ENCODE peak calls at places on chromosomes 12 and 14, in six cellular contexts. B is GM23338, D is neural progenitor cell, K is GM12878, M is H1, X is HepG2. H is an unnamed sample. For H3K4me1, the result is how much of the 10 kb centered on the place peaks cover.

GRCh38 chr14:34538871-34539406 is 562 bp downstream of the EAPP start:
- DNase-seq in K (no peak), X (no peak), B (no peak), M (no peak), D (no peak), H (no peak)

GRCh38 chr14:85907536-85907935 is 377.6 kb downstream of the FLRT2 start:
- DNase-seq in B (peak), M (no peak), K (no peak), X (no peak), D (peak), H (no peak)

GRCh38 chr12:46269429-46270241 is 792 bp upstream of the SLC38A1 start:
- DNase-seq in K (no peak), D (peak), X (no peak), B (peak), M (no peak), H (no peak)

GRCh38 chr14:56754966-56755365 is 55.3 kb downstream of the OTX2 start:
- DNase-seq in M (no peak), K (no peak), B (no peak), D (no peak), X (no peak), H (no peak)

GRCh38 chr12:46893429-46893828 is 67.6 kb upstream of the SLC38A4 start:
- DNase-seq in D (no peak), K (no peak), M (no peak), X (no peak), B (no peak), H (no peak)

GRCh38 chr14:29419736-29420135 is 507.9 kb downstream of the PRKD1 start:
- DNase-seq in X (no peak), B (no peak), K (no peak), M (no peak), D (no peak), H (no peak)

GRCh38 chr14:52950410-52950897 is 396 bp downstream of the FERMT2 start:
- DNase-seq in X (peak), K (no peak), D (peak), B (peak), M (no peak), H (no peak)

GRCh38 chr12:55582066-55582465 is 9.8 kb downstream of the OR2AP1 start:
- DNase-seq in B (no peak), K (no peak), D (no peak), X (no peak), M (no peak), H (no peak)

GRCh38 chr12:24875014-24875413 is 73.9 kb downstream of the BCAT1 start:
- DNase-seq in X (no peak), M (no peak), D (no peak), B (no peak), K (no peak), H (no peak)

GRCh38 chr12:50211392-50212070 is 44.4 kb upstream of the CERS5 start:
- DNase-seq in X (no peak), D (no peak), K (no peak), B (no peak), M (no peak), H (no peak)

GRCh38 chr14:23568600-23569310 is 1.2 kb upstream of the AP1G2 start:
- DNase-seq in D (peak), B (peak), M (no peak), X (peak), K (no peak), H (no peak)

GRCh38 chr14:44778562-44778961 is 183.2 kb downstream of the KLHL28 start:
- DNase-seq in K (no peak), D (peak), X (no peak), M (no peak), B (peak), H (no peak)

GRCh38 chr12:29086325-29087271 is 62.5 kb upstream of the FAR2 start:
- DNase-seq in D (no peak), X (no peak), B (no peak), K (no peak), M (no peak), H (no peak)

GRCh38 chr12:989751-990278 is 1.2 kb upstream of the ERC1 start:
- DNase-seq in D (peak), K (no peak), X (peak), M (no peak), B (no peak), H (no peak)

DNA sequence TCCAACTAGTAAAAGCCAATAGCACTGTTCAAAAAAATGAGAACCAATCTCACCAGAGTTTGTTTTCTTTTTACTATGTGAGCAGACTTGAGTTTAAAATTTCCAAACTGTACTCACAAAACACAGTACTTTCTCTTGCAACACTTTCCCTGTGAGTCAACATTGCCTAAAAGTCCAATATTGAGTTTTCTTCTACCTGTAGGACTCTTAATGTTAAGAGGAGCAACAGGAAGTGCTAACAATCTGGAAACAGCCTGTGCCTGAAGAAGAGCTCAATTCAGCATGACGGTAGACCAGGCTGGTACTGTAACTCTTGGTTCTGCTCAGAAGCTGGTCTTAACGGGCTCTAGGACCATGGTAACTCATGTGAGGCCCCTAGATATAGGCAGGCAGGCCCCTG is 144.3 kb downstream of the MED13L start:
- DNase-seq in M (no peak), D (no peak), B (no peak), K (no peak), X (peak), H (no peak)
- H3K4me1 ChIP-seq in M (under half), D (under half), B (under half), K (under half), X (half or more), H (under half)

GRCh38 chr12:131827961-131828534 is at the start of gene MMP17:
- DNase-seq in B (peak), X (no peak), K (no peak), D (peak), M (no peak), H (no peak)
- TF ChIP-seq EZH2 in B (no peak), X (no peak), K (no peak), D (no peak), M (no peak), H (no peak)

GRCh38 chr12:109174468-109174867 is 58.1 kb downstream of the ACACB start:
- DNase-seq in X (no peak), M (no peak), B (no peak), D (no peak), K (no peak), H (no peak)

GRCh38 chr12:109182041-109182839 is 65.9 kb downstream of the ACACB start:
- DNase-seq in X (no peak), B (no peak), D (no peak), K (no peak), M (no peak), H (no peak)

GRCh38 chr12:109179927-109180326 is 63.5 kb downstream of the ACACB start:
- DNase-seq in D (no peak), K (no peak), X (no peak), M (no peak), B (no peak), H (no peak)

GRCh38 chr12:109173443-109174240 is 57.3 kb downstream of the ACACB start:
- DNase-seq in D (no peak), K (no peak), B (no peak), X (no peak), M (no peak), H (no peak)

GRCh38 chr12:109178532-109178931 is 62.1 kb downstream of the ACACB start:
- DNase-seq in B (peak), X (no peak), M (no peak), D (no peak), K (no peak), H (no peak)
- H3K4me1 ChIP-seq in B (under half), X (under half), M (under half), D (under half), K (under half), H (under half)

DNA sequence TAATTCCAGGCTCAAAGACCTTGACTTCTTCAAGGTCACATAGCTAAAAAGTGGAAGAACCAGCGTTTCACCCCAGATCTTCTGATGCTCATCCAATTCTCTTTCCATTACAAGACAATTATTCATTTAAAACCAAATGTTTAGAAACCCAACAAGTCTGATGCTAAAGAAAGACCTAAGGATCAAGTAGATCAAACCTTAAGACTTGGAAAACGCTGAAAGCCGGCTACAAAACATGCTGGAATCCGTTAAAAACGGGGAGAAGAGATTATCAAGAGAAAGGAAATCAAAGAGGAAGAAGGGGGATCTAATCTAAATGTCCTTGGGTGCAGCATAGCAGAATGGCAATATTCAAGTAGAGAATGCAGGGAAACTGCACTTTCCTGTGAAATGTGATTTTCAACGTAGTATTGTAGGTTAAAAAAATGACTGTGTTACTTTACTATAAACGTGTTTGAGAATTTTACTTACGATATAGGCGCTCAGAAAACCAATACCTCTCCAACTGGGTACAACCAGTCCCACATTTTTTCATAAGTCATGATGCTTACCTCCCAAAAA is 1.3 kb downstream of the PPP1R13B start:
- DNase-seq in M (no peak), K (no peak), D (no peak), B (no peak), X (no peak), H (no peak)
- TF ChIP-seq EZH2 in M (peak), K (no peak), D (peak), B (peak), X (no peak), H (no peak)

GRCh38 chr12:57240069-57240921 is 10.7 kb downstream of the STAC3 start:
- DNase-seq in X (no peak), K (no peak), B (peak), M (no peak), D (peak), H (no peak)

GRCh38 chr12:57239587-57240068 is 10.1 kb downstream of the SHMT2 start:
- DNase-seq in X (no peak), B (peak), D (no peak), M (no peak), K (no peak), H (no peak)

GRCh38 chr12:57237952-57238853 is 8.7 kb downstream of the SHMT2 start:
- DNase-seq in D (peak), X (no peak), B (peak), M (no peak), K (no peak), H (no peak)

GRCh38 chr12:57237653-57237951 is 8.1 kb downstream of the SHMT2 start:
- DNase-seq in M (no peak), K (no peak), D (no peak), B (peak), X (no peak), H (no peak)

DNA sequence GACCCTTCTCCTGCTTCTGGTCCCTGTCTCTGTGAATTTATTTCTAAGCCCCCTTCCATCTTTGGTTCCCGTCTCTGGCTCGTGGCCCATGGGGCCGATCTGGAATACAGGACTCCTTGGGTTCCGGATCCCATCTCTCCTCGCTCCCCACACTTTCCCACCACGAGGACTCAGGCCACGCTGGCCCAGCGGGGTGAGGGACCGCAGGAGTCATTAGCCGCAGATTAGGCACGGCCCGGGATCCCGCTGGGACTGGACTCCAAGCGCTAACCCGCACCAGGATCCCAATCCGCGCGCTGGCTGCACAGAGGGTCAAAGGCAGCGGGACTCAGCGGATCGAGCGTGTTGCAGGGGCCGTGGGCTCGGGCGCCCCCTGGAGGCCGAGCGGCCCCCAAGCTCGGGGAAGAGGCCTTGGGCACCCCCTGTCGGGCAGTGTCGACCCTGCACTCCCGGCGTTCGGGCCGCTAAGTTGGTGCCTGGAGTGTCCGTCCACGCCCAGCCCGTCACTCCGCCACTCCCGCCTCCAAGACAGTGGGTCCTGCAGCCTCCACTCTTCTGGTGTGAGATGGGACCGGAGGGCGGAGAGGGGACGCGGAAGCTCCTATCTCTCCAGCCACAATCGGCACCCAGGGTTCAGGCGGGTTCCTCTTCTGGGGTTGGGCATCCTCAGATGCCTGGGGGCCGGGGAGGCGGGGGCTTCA is 9.5 kb downstream of the SHMT2 start:
- DNase-seq in B (peak), K (no peak), M (no peak), X (peak), D (peak), H (no peak)
- H3K4me1 ChIP-seq in B (half or more), K (under half), M (half or more), X (half or more), D (half or more), H (half or more)

DNA sequence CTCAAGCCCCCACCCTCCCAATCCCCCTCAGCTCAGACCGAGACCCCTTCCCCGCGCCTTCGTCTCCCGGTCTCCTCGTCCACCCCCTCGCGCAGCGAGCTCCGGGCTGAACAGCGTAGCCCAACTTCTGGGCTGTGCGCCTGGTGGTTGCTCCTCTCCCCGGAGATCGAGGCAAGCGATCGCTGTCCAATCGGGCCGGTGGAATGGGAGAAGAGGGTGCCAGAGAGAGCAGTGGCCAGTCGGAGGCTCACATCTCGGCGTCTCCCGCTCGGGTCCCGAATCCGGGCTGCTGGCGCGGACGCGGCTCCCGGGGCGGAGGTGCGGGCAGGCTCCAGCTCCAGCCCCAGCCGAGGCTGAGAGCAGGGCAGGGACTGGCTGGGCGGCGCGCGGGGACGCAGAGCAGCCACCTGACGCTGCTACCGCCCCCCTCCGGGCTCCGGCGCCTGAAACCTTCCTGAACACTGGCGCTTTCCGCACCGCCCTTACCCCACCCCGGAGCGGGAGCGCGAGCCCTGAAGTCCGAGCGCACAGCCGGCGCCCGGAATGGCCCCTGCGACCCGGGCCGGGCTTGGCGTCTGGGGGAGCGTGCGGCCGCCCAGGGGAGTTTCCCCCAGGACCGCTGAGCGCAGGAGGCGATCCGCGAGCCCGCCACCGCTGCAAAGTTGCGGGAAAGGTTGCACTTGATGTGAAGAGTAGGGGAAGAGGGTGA is 508 bp upstream of the KCNH5 start:
- DNase-seq in B (peak), K (no peak), M (peak), X (peak), D (peak), H (no peak)
- TF ChIP-seq EZH2 in B (no peak), K (no peak), M (peak), X (no peak), D (peak), H (peak)

DNA sequence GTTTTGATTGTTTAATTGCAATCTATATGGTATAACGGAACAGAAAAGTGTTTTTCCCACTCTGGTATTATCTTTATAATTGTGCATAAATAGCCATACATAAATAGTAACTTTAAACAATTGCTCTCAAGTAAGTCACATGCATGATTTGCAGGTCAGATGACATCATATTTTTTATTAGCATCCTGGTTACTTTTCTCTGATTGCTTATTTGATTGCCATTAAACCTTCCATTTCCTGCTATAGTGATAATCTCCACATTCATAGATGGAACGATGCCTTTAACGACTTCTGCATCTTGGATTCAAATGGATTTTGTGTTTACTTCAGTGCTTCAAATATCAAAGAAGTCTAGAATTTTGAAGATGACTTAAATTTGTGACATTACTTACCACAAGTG is 3.5 kb upstream of the KLRK1 start:
- DNase-seq in M (no peak), B (no peak), K (no peak), X (no peak), D (no peak), H (no peak)
- H3K4me1 ChIP-seq in M (under half), B (under half), K (under half), X (under half), D (under half), H (under half)